ENCODE peak calls at places on chromosomes 7 and 10, in nine cellular contexts. One of them, this sample, is unnamed.

GRCh38 chr7:132511387-132511786 is 64.9 kb downstream of the PLXNA4 start:
- DNase-seq in activated CD8-positive, alpha-beta T cell treated with anti-CD3 and anti-CD28 coated beads for 36 hours: no peak
- DNase-seq in activated naive CD8-positive, alpha-beta T cell treated with anti-CD3 and anti-CD28 coated beads, Interleukin-2, amount 50 U/mL, for 24 hours: no peak
- DNase-seq in gastrocnemius medialis: no peak
- DNase-seq in H4: no peak
- DNase-seq in GM23248: no peak
- DNase-seq in lower lobe of right lung: no peak
- DNase-seq in neural crest cell: no peak
- DNase-seq in BJ: no peak
- DNase-seq in this sample: no peak

GRCh38 chr10:86653379-86653778 is 968 bp upstream of the OPN4 start:
- DNase-seq in activated CD8-positive, alpha-beta T cell treated with anti-CD3 and anti-CD28 coated beads for 36 hours: no peak
- DNase-seq in activated naive CD8-positive, alpha-beta T cell treated with anti-CD3 and anti-CD28 coated beads, Interleukin-2, amount 50 U/mL, for 24 hours: no peak
- DNase-seq in gastrocnemius medialis: no peak
- DNase-seq in H4: no peak
- DNase-seq in GM23248: no peak
- DNase-seq in lower lobe of right lung: peak
- DNase-seq in neural crest cell: no peak
- DNase-seq in BJ: no peak
- DNase-seq in this sample: no peak

GRCh38 chr10:12418725-12419278 is 69.5 kb downstream of the CAMK1D start:
- DNase-seq in activated CD8-positive, alpha-beta T cell treated with anti-CD3 and anti-CD28 coated beads for 36 hours: no peak
- DNase-seq in activated naive CD8-positive, alpha-beta T cell treated with anti-CD3 and anti-CD28 coated beads, Interleukin-2, amount 50 U/mL, for 24 hours: no peak
- DNase-seq in gastrocnemius medialis: peak
- DNase-seq in H4: peak
- DNase-seq in GM23248: no peak
- DNase-seq in lower lobe of right lung: no peak
- DNase-seq in neural crest cell: no peak
- DNase-seq in BJ: no peak
- DNase-seq in this sample: no peak

GRCh38 chr7:133442818-133443217 is 189.9 kb downstream of the EXOC4 start:
- DNase-seq in activated CD8-positive, alpha-beta T cell treated with anti-CD3 and anti-CD28 coated beads for 36 hours: no peak
- DNase-seq in activated naive CD8-positive, alpha-beta T cell treated with anti-CD3 and anti-CD28 coated beads, Interleukin-2, amount 50 U/mL, for 24 hours: no peak
- DNase-seq in gastrocnemius medialis: no peak
- DNase-seq in H4: no peak
- DNase-seq in GM23248: no peak
- DNase-seq in lower lobe of right lung: no peak
- DNase-seq in neural crest cell: no peak
- DNase-seq in BJ: no peak
- DNase-seq in this sample: no peak

GRCh38 chr7:19376591-19376990 is 231.4 kb upstream of the FERD3L start:
- DNase-seq in activated CD8-positive, alpha-beta T cell treated with anti-CD3 and anti-CD28 coated beads for 36 hours: no peak
- DNase-seq in activated naive CD8-positive, alpha-beta T cell treated with anti-CD3 and anti-CD28 coated beads, Interleukin-2, amount 50 U/mL, for 24 hours: no peak
- DNase-seq in gastrocnemius medialis: no peak
- DNase-seq in H4: peak
- DNase-seq in GM23248: no peak
- DNase-seq in lower lobe of right lung: no peak
- DNase-seq in neural crest cell: no peak
- DNase-seq in BJ: no peak
- DNase-seq in this sample: no peak

GRCh38 chr10:117734626-117735405 is 192.3 kb downstream of the EMX2 start:
- DNase-seq in activated CD8-positive, alpha-beta T cell treated with anti-CD3 and anti-CD28 coated beads for 36 hours: no peak
- DNase-seq in activated naive CD8-positive, alpha-beta T cell treated with anti-CD3 and anti-CD28 coated beads, Interleukin-2, amount 50 U/mL, for 24 hours: no peak
- DNase-seq in gastrocnemius medialis: no peak
- DNase-seq in H4: no peak
- DNase-seq in GM23248: no peak
- DNase-seq in lower lobe of right lung: no peak
- DNase-seq in neural crest cell: peak
- DNase-seq in BJ: no peak
- DNase-seq in this sample: no peak

GRCh38 chr7:91034459-91035368 is 229.5 kb upstream of the FZD1 start:
- DNase-seq in activated CD8-positive, alpha-beta T cell treated with anti-CD3 and anti-CD28 coated beads for 36 hours: peak
- DNase-seq in activated naive CD8-positive, alpha-beta T cell treated with anti-CD3 and anti-CD28 coated beads, Interleukin-2, amount 50 U/mL, for 24 hours: peak
- DNase-seq in gastrocnemius medialis: peak
- DNase-seq in H4: peak
- DNase-seq in GM23248: peak
- DNase-seq in lower lobe of right lung: no peak
- DNase-seq in neural crest cell: peak
- DNase-seq in BJ: no peak
- DNase-seq in this sample: no peak

GRCh38 chr7:80764132-80764531 is 125.7 kb downstream of the CD36 start:
- DNase-seq in activated CD8-positive, alpha-beta T cell treated with anti-CD3 and anti-CD28 coated beads for 36 hours: no peak
- DNase-seq in activated naive CD8-positive, alpha-beta T cell treated with anti-CD3 and anti-CD28 coated beads, Interleukin-2, amount 50 U/mL, for 24 hours: no peak
- DNase-seq in gastrocnemius medialis: no peak
- DNase-seq in H4: no peak
- DNase-seq in GM23248: no peak
- DNase-seq in lower lobe of right lung: no peak
- DNase-seq in neural crest cell: no peak
- DNase-seq in BJ: no peak
- DNase-seq in this sample: no peak

GRCh38 chr10:6840766-6841165 is 260.7 kb upstream of the PRKCQ start:
- DNase-seq in activated CD8-positive, alpha-beta T cell treated with anti-CD3 and anti-CD28 coated beads for 36 hours: peak
- DNase-seq in activated naive CD8-positive, alpha-beta T cell treated with anti-CD3 and anti-CD28 coated beads, Interleukin-2, amount 50 U/mL, for 24 hours: no peak
- DNase-seq in gastrocnemius medialis: no peak
- DNase-seq in H4: peak
- DNase-seq in GM23248: peak
- DNase-seq in lower lobe of right lung: no peak
- DNase-seq in neural crest cell: no peak
- DNase-seq in BJ: no peak
- DNase-seq in this sample: no peak

GRCh38 chr7:144869072-144869471 is 33.2 kb upstream of the TPK1 start:
- DNase-seq in activated CD8-positive, alpha-beta T cell treated with anti-CD3 and anti-CD28 coated beads for 36 hours: no peak
- DNase-seq in activated naive CD8-positive, alpha-beta T cell treated with anti-CD3 and anti-CD28 coated beads, Interleukin-2, amount 50 U/mL, for 24 hours: no peak
- DNase-seq in gastrocnemius medialis: no peak
- DNase-seq in H4: no peak
- DNase-seq in GM23248: no peak
- DNase-seq in lower lobe of right lung: no peak
- DNase-seq in neural crest cell: no peak
- DNase-seq in BJ: no peak
- DNase-seq in this sample: no peak

GRCh38 chr10:118980870-118981269 is 48.6 kb upstream of the NANOS1 start:
- DNase-seq in activated CD8-positive, alpha-beta T cell treated with anti-CD3 and anti-CD28 coated beads for 36 hours: no peak
- DNase-seq in activated naive CD8-positive, alpha-beta T cell treated with anti-CD3 and anti-CD28 coated beads, Interleukin-2, amount 50 U/mL, for 24 hours: no peak
- DNase-seq in gastrocnemius medialis: no peak
- DNase-seq in H4: no peak
- DNase-seq in GM23248: no peak
- DNase-seq in lower lobe of right lung: no peak
- DNase-seq in neural crest cell: no peak
- DNase-seq in BJ: no peak
- DNase-seq in this sample: no peak

GRCh38 chr10:112515852-112516251 is 68.8 kb downstream of the VTI1A start:
- DNase-seq in activated CD8-positive, alpha-beta T cell treated with anti-CD3 and anti-CD28 coated beads for 36 hours: no peak
- DNase-seq in activated naive CD8-positive, alpha-beta T cell treated with anti-CD3 and anti-CD28 coated beads, Interleukin-2, amount 50 U/mL, for 24 hours: no peak
- DNase-seq in gastrocnemius medialis: no peak
- DNase-seq in H4: no peak
- DNase-seq in GM23248: no peak
- DNase-seq in lower lobe of right lung: no peak
- DNase-seq in neural crest cell: no peak
- DNase-seq in BJ: no peak
- DNase-seq in this sample: no peak

GRCh38 chr10:120429395-120429794 is 27.6 kb upstream of the PLPP4 start:
- DNase-seq in activated CD8-positive, alpha-beta T cell treated with anti-CD3 and anti-CD28 coated beads for 36 hours: no peak
- DNase-seq in activated naive CD8-positive, alpha-beta T cell treated with anti-CD3 and anti-CD28 coated beads, Interleukin-2, amount 50 U/mL, for 24 hours: no peak
- DNase-seq in gastrocnemius medialis: no peak
- DNase-seq in H4: no peak
- DNase-seq in GM23248: no peak
- DNase-seq in lower lobe of right lung: no peak
- DNase-seq in neural crest cell: no peak
- DNase-seq in BJ: no peak
- DNase-seq in this sample: no peak

GRCh38 chr7:87598234-87599009 is 2.3 kb downstream of the ABCB1 start:
- DNase-seq in activated CD8-positive, alpha-beta T cell treated with anti-CD3 and anti-CD28 coated beads for 36 hours: no peak
- DNase-seq in activated naive CD8-positive, alpha-beta T cell treated with anti-CD3 and anti-CD28 coated beads, Interleukin-2, amount 50 U/mL, for 24 hours: no peak
- DNase-seq in gastrocnemius medialis: no peak
- DNase-seq in H4: no peak
- DNase-seq in GM23248: no peak
- DNase-seq in lower lobe of right lung: no peak
- DNase-seq in neural crest cell: no peak
- DNase-seq in BJ: no peak
- DNase-seq in this sample: no peak

GRCh38 chr10:87605656-87606308 is 53.9 kb upstream of the PAPSS2 start:
- DNase-seq in activated CD8-positive, alpha-beta T cell treated with anti-CD3 and anti-CD28 coated beads for 36 hours: no peak
- DNase-seq in activated naive CD8-positive, alpha-beta T cell treated with anti-CD3 and anti-CD28 coated beads, Interleukin-2, amount 50 U/mL, for 24 hours: no peak
- DNase-seq in gastrocnemius medialis: no peak
- DNase-seq in H4: no peak
- DNase-seq in GM23248: no peak
- DNase-seq in lower lobe of right lung: no peak
- DNase-seq in neural crest cell: no peak
- DNase-seq in BJ: no peak
- DNase-seq in this sample: no peak

GRCh38 chr10:132120734-132121510 is 55.2 kb downstream of the JAKMIP3 start:
- DNase-seq in activated CD8-positive, alpha-beta T cell treated with anti-CD3 and anti-CD28 coated beads for 36 hours: no peak
- DNase-seq in activated naive CD8-positive, alpha-beta T cell treated with anti-CD3 and anti-CD28 coated beads, Interleukin-2, amount 50 U/mL, for 24 hours: no peak
- DNase-seq in gastrocnemius medialis: no peak
- DNase-seq in H4: no peak
- DNase-seq in GM23248: no peak
- DNase-seq in lower lobe of right lung: peak
- DNase-seq in neural crest cell: no peak
- DNase-seq in BJ: no peak
- DNase-seq in this sample: no peak

GRCh38 chr10:77131214-77131613 is 506.4 kb downstream of the KCNMA1 start:
- DNase-seq in activated CD8-positive, alpha-beta T cell treated with anti-CD3 and anti-CD28 coated beads for 36 hours: no peak
- DNase-seq in activated naive CD8-positive, alpha-beta T cell treated with anti-CD3 and anti-CD28 coated beads, Interleukin-2, amount 50 U/mL, for 24 hours: no peak
- DNase-seq in gastrocnemius medialis: no peak
- DNase-seq in H4: no peak
- DNase-seq in GM23248: peak
- DNase-seq in lower lobe of right lung: no peak
- DNase-seq in neural crest cell: no peak
- DNase-seq in BJ: no peak
- DNase-seq in this sample: no peak

GRCh38 chr10:1507436-1507835 is 229.9 kb downstream of the ADARB2 start:
- DNase-seq in activated CD8-positive, alpha-beta T cell treated with anti-CD3 and anti-CD28 coated beads for 36 hours: no peak
- DNase-seq in activated naive CD8-positive, alpha-beta T cell treated with anti-CD3 and anti-CD28 coated beads, Interleukin-2, amount 50 U/mL, for 24 hours: no peak
- DNase-seq in gastrocnemius medialis: no peak
- DNase-seq in H4: no peak
- DNase-seq in GM23248: no peak
- DNase-seq in lower lobe of right lung: no peak
- DNase-seq in neural crest cell: no peak
- DNase-seq in BJ: no peak
- DNase-seq in this sample: no peak

GRCh38 chr7:44062180-44062902 is 3.0 kb downstream of the PGAM2 start:
- DNase-seq in activated CD8-positive, alpha-beta T cell treated with anti-CD3 and anti-CD28 coated beads for 36 hours: peak
- DNase-seq in activated naive CD8-positive, alpha-beta T cell treated with anti-CD3 and anti-CD28 coated beads, Interleukin-2, amount 50 U/mL, for 24 hours: no peak
- DNase-seq in gastrocnemius medialis: peak
- DNase-seq in H4: no peak
- DNase-seq in GM23248: no peak
- DNase-seq in lower lobe of right lung: peak
- DNase-seq in neural crest cell: no peak
- DNase-seq in BJ: no peak
- DNase-seq in this sample: no peak

GRCh38 chr7:143148050-143148449 is 16.2 kb downstream of the PIP start:
- DNase-seq in activated CD8-positive, alpha-beta T cell treated with anti-CD3 and anti-CD28 coated beads for 36 hours: no peak
- DNase-seq in activated naive CD8-positive, alpha-beta T cell treated with anti-CD3 and anti-CD28 coated beads, Interleukin-2, amount 50 U/mL, for 24 hours: no peak
- DNase-seq in gastrocnemius medialis: no peak
- DNase-seq in H4: no peak
- DNase-seq in GM23248: no peak
- DNase-seq in lower lobe of right lung: no peak
- DNase-seq in neural crest cell: no peak
- DNase-seq in BJ: no peak
- DNase-seq in this sample: no peak

GRCh38 chr7:135899458-135899857 is 77.7 kb downstream of the MTPN start:
- DNase-seq in activated CD8-positive, alpha-beta T cell treated with anti-CD3 and anti-CD28 coated beads for 36 hours: no peak
- DNase-seq in activated naive CD8-positive, alpha-beta T cell treated with anti-CD3 and anti-CD28 coated beads, Interleukin-2, amount 50 U/mL, for 24 hours: no peak
- DNase-seq in gastrocnemius medialis: no peak
- DNase-seq in H4: no peak
- DNase-seq in GM23248: no peak
- DNase-seq in lower lobe of right lung: no peak
- DNase-seq in neural crest cell: no peak
- DNase-seq in BJ: no peak
- DNase-seq in this sample: no peak

GRCh38 chr7:154330318-154330717 is 278.1 kb downstream of the DPP6 start:
- DNase-seq in activated CD8-positive, alpha-beta T cell treated with anti-CD3 and anti-CD28 coated beads for 36 hours: no peak
- DNase-seq in activated naive CD8-positive, alpha-beta T cell treated with anti-CD3 and anti-CD28 coated beads, Interleukin-2, amount 50 U/mL, for 24 hours: no peak
- DNase-seq in gastrocnemius medialis: no peak
- DNase-seq in H4: no peak
- DNase-seq in GM23248: no peak
- DNase-seq in lower lobe of right lung: no peak
- DNase-seq in neural crest cell: no peak
- DNase-seq in BJ: no peak
- DNase-seq in this sample: no peak

GRCh38 chr10:132589681-132590080 is 52.1 kb downstream of the INPP5A start:
- DNase-seq in activated CD8-positive, alpha-beta T cell treated with anti-CD3 and anti-CD28 coated beads for 36 hours: no peak
- DNase-seq in activated naive CD8-positive, alpha-beta T cell treated with anti-CD3 and anti-CD28 coated beads, Interleukin-2, amount 50 U/mL, for 24 hours: no peak
- DNase-seq in gastrocnemius medialis: no peak
- DNase-seq in H4: no peak
- DNase-seq in GM23248: no peak
- DNase-seq in lower lobe of right lung: no peak
- DNase-seq in neural crest cell: no peak
- DNase-seq in BJ: no peak
- DNase-seq in this sample: no peak

GRCh38 chr10:43229208-43230061 is 37.4 kb downstream of the RASGEF1A start:
- DNase-seq in activated CD8-positive, alpha-beta T cell treated with anti-CD3 and anti-CD28 coated beads for 36 hours: peak
- DNase-seq in activated naive CD8-positive, alpha-beta T cell treated with anti-CD3 and anti-CD28 coated beads, Interleukin-2, amount 50 U/mL, for 24 hours: peak
- DNase-seq in gastrocnemius medialis: peak
- DNase-seq in H4: no peak
- DNase-seq in GM23248: peak
- DNase-seq in lower lobe of right lung: peak
- DNase-seq in neural crest cell: no peak
- DNase-seq in BJ: no peak
- DNase-seq in this sample: peak

GRCh38 chr7:132609222-132609621 is 33.0 kb upstream of the PLXNA4 start:
- DNase-seq in activated CD8-positive, alpha-beta T cell treated with anti-CD3 and anti-CD28 coated beads for 36 hours: no peak
- DNase-seq in activated naive CD8-positive, alpha-beta T cell treated with anti-CD3 and anti-CD28 coated beads, Interleukin-2, amount 50 U/mL, for 24 hours: no peak
- DNase-seq in gastrocnemius medialis: no peak
- DNase-seq in H4: peak
- DNase-seq in GM23248: no peak
- DNase-seq in lower lobe of right lung: no peak
- DNase-seq in neural crest cell: no peak
- DNase-seq in BJ: no peak
- DNase-seq in this sample: no peak

GRCh38 chr7:71229699-71230098 is 97.8 kb downstream of the GALNT17 start:
- DNase-seq in activated CD8-positive, alpha-beta T cell treated with anti-CD3 and anti-CD28 coated beads for 36 hours: no peak
- DNase-seq in activated naive CD8-positive, alpha-beta T cell treated with anti-CD3 and anti-CD28 coated beads, Interleukin-2, amount 50 U/mL, for 24 hours: no peak
- DNase-seq in gastrocnemius medialis: no peak
- DNase-seq in H4: no peak
- DNase-seq in GM23248: no peak
- DNase-seq in lower lobe of right lung: no peak
- DNase-seq in neural crest cell: no peak
- DNase-seq in BJ: no peak
- DNase-seq in this sample: no peak

GRCh38 chr7:44177570-44178131 is 11.6 kb downstream of the GCK start:
- DNase-seq in activated CD8-positive, alpha-beta T cell treated with anti-CD3 and anti-CD28 coated beads for 36 hours: no peak
- DNase-seq in activated naive CD8-positive, alpha-beta T cell treated with anti-CD3 and anti-CD28 coated beads, Interleukin-2, amount 50 U/mL, for 24 hours: no peak
- DNase-seq in gastrocnemius medialis: no peak
- DNase-seq in H4: peak
- DNase-seq in GM23248: peak
- DNase-seq in lower lobe of right lung: no peak
- DNase-seq in neural crest cell: no peak
- DNase-seq in BJ: no peak
- DNase-seq in this sample: no peak

GRCh38 chr7:27119412-27119911 is 11.1 kb downstream of the HOXA4 start:
- DNase-seq in activated CD8-positive, alpha-beta T cell treated with anti-CD3 and anti-CD28 coated beads for 36 hours: no peak
- DNase-seq in activated naive CD8-positive, alpha-beta T cell treated with anti-CD3 and anti-CD28 coated beads, Interleukin-2, amount 50 U/mL, for 24 hours: no peak
- DNase-seq in gastrocnemius medialis: no peak
- DNase-seq in H4: no peak
- DNase-seq in GM23248: no peak
- DNase-seq in lower lobe of right lung: no peak
- DNase-seq in neural crest cell: no peak
- DNase-seq in BJ: no peak
- DNase-seq in this sample: no peak

GRCh38 chr10:24519950-24520349 is 203.7 kb downstream of the ARHGAP21 start:
- DNase-seq in activated CD8-positive, alpha-beta T cell treated with anti-CD3 and anti-CD28 coated beads for 36 hours: peak
- DNase-seq in activated naive CD8-positive, alpha-beta T cell treated with anti-CD3 and anti-CD28 coated beads, Interleukin-2, amount 50 U/mL, for 24 hours: peak
- DNase-seq in gastrocnemius medialis: no peak
- DNase-seq in H4: no peak
- DNase-seq in GM23248: no peak
- DNase-seq in lower lobe of right lung: no peak
- DNase-seq in neural crest cell: no peak
- DNase-seq in BJ: no peak
- DNase-seq in this sample: peak

GRCh38 chr10:71945819-71946474 is 18.2 kb upstream of the CHST3 start:
- DNase-seq in activated CD8-positive, alpha-beta T cell treated with anti-CD3 and anti-CD28 coated beads for 36 hours: no peak
- DNase-seq in activated naive CD8-positive, alpha-beta T cell treated with anti-CD3 and anti-CD28 coated beads, Interleukin-2, amount 50 U/mL, for 24 hours: no peak
- DNase-seq in gastrocnemius medialis: no peak
- DNase-seq in H4: no peak
- DNase-seq in GM23248: no peak
- DNase-seq in lower lobe of right lung: no peak
- DNase-seq in neural crest cell: no peak
- DNase-seq in BJ: no peak
- DNase-seq in this sample: no peak

GRCh38 chr10:42654419-42654818 is 16.0 kb upstream of the ZNF33B start:
- DNase-seq in activated CD8-positive, alpha-beta T cell treated with anti-CD3 and anti-CD28 coated beads for 36 hours: no peak
- DNase-seq in activated naive CD8-positive, alpha-beta T cell treated with anti-CD3 and anti-CD28 coated beads, Interleukin-2, amount 50 U/mL, for 24 hours: no peak
- DNase-seq in gastrocnemius medialis: no peak
- DNase-seq in H4: no peak
- DNase-seq in GM23248: no peak
- DNase-seq in lower lobe of right lung: no peak
- DNase-seq in neural crest cell: no peak
- DNase-seq in BJ: no peak
- DNase-seq in this sample: no peak

This sample was measured in CD4-positive, alpha-beta memory T cell.